ENCODE peak calls at places on chromosomes 3 and 15, in ten cellular contexts. X is progenitor cell of endocrine pancreas, D is A549, B is WTC11, S is cardiac fibroblast, H is neural crest cell, Z is nephron progenitor cell, M is pancreas, G is adrenal gland, U is GM10248. N is an unnamed sample.

GRCh38 chr3:17431004-17431403 is 311.4 kb downstream of the TBC1D5 start:
- DNase-seq in X (no peak), D (peak; percentile 20), B (no peak), S (peak; percentile 62), H (no peak), Z (no peak), M (no peak), G (no peak), U (peak; percentile 28), N (no peak)

GRCh38 chr3:22117751-22118346 is 366.8 kb upstream of the ZNF385D start:
- DNase-seq in X (no peak), D (no peak), B (no peak), S (peak; percentile 67), H (no peak), Z (no peak), M (no peak), G (no peak), U (no peak), N (no peak)

GRCh38 chr15:98154863-98155262 is 194.4 kb downstream of the ARRDC4 start:
- DNase-seq in X (no peak), D (no peak), B (no peak), S (no peak), H (no peak), Z (no peak), M (no peak), G (no peak), U (no peak), N (no peak)

GRCh38 chr3:116453676-116454346 is 8.5 kb upstream of the LSAMP start:
- DNase-seq in X (no peak), D (no peak), B (no peak), S (peak; percentile 41), H (no peak), Z (no peak), M (no peak), G (no peak), U (no peak), N (no peak)

GRCh38 chr3:30333903-30334302 is 272.5 kb upstream of the TGFBR2 start:
- DNase-seq in X (no peak), D (no peak), B (no peak), S (no peak), H (no peak), Z (no peak), M (no peak), G (no peak), U (no peak), N (no peak)

GRCh38 chr15:78082106-78082742 is 4.7 kb upstream of the TBC1D2B start:
- DNase-seq in X (no peak), D (no peak), B (no peak), S (no peak), H (no peak), Z (no peak), M (no peak), G (no peak), U (no peak), N (no peak)

GRCh38 chr3:37971467-37971866 is 19.1 kb upstream of the VILL start:
- DNase-seq in X (no peak), D (no peak), B (no peak), S (no peak), H (no peak), Z (no peak), M (no peak), G (no peak), U (no peak), N (no peak)

GRCh38 chr15:22960587-22960986 is 19.6 kb downstream of the CYFIP1 start:
- DNase-seq in X (no peak), D (no peak), B (no peak), S (no peak), H (no peak), Z (no peak), M (peak; percentile 14), G (no peak), U (no peak), N (no peak)

GRCh38 chr3:57446318-57446841 is 97.8 kb downstream of the DNAH12 start:
- DNase-seq in X (no peak), D (no peak), B (no peak), S (peak; percentile 56), H (no peak), Z (no peak), M (no peak), G (no peak), U (no peak), N (no peak)

GRCh38 chr15:101237161-101237775 is 14.6 kb downstream of the CHSY1 start:
- DNase-seq in X (no peak), D (no peak), B (no peak), S (peak; percentile 44), H (no peak), Z (no peak), M (no peak), G (no peak), U (no peak), N (no peak)

GRCh38 chr3:99586680-99587079 is 51.7 kb upstream of the COL8A1 start:
- DNase-seq in X (no peak), D (no peak), B (no peak), S (no peak), H (no peak), Z (no peak), M (no peak), G (no peak), U (no peak), N (no peak)

GRCh38 chr15:84947947-84948830 is 33.5 kb upstream of the PDE8A start:
- DNase-seq in X (no peak), D (no peak), B (no peak), S (peak; percentile 83), H (no peak), Z (no peak), M (no peak), G (peak; percentile 88), U (no peak), N (peak; percentile 77)

GRCh38 chr3:40043444-40043755 is 234.0 kb downstream of the MYRIP start:
- DNase-seq in X (no peak), D (no peak), B (no peak), S (peak; percentile 76), H (no peak), Z (no peak), M (peak; percentile 18), G (no peak), U (no peak), N (no peak)

GRCh38 chr3:15081960-15082664 is 16.8 kb downstream of the RBSN start:
- DNase-seq in X (no peak), D (no peak), B (no peak), S (no peak), H (no peak), Z (no peak), M (no peak), G (peak; percentile 77), U (no peak), N (no peak)

GRCh38 chr3:151107701-151108100 is 22.2 kb downstream of the MED12L start:
- DNase-seq in X (no peak), D (no peak), B (no peak), S (no peak), H (no peak), Z (no peak), M (no peak), G (no peak), U (no peak), N (no peak)

GRCh38 chr3:13287833-13288232 is 132.3 kb downstream of the NUP210 start:
- DNase-seq in X (no peak), D (no peak), B (no peak), S (no peak), H (no peak), Z (no peak), M (no peak), G (no peak), U (no peak), N (no peak)

GRCh38 chr3:13288732-13289718 is 131.1 kb downstream of the NUP210 start:
- DNase-seq in X (no peak), D (no peak), B (no peak), S (no peak), H (no peak), Z (no peak), M (no peak), G (no peak), U (no peak), N (no peak)

GRCh38 chr3:13289771-13290285 is 130.3 kb downstream of the NUP210 start:
- DNase-seq in X (no peak), D (no peak), B (no peak), S (no peak), H (no peak), Z (no peak), M (no peak), G (no peak), U (no peak), N (no peak)

GRCh38 chr3:13285007-13285567 is 135.0 kb downstream of the NUP210 start:
- DNase-seq in X (no peak), D (no peak), B (no peak), S (no peak), H (no peak), Z (no peak), M (no peak), G (no peak), U (no peak), N (no peak)

GRCh38 chr3:13286873-13287272 is 133.2 kb downstream of the NUP210 start:
- DNase-seq in X (no peak), D (no peak), B (no peak), S (no peak), H (no peak), Z (no peak), M (no peak), G (no peak), U (no peak), N (no peak)
- TF ChIP-seq CTCF in X (no peak), D (no peak), B (no peak), S (no peak), H (no peak), Z (no peak), M (no peak), G (no peak), U (no peak), N (no peak)

GRCh38 chr3:167991213-167991612 is 104.5 kb downstream of the GOLIM4 start:
- DNase-seq in X (no peak), D (no peak), B (no peak), S (no peak), H (no peak), Z (no peak), M (no peak), G (no peak), U (no peak), N (no peak)
- TF ChIP-seq CTCF in X (no peak), D (no peak), B (no peak), S (no peak), H (no peak), Z (no peak), M (no peak), G (no peak), U (no peak), N (no peak)

DNA sequence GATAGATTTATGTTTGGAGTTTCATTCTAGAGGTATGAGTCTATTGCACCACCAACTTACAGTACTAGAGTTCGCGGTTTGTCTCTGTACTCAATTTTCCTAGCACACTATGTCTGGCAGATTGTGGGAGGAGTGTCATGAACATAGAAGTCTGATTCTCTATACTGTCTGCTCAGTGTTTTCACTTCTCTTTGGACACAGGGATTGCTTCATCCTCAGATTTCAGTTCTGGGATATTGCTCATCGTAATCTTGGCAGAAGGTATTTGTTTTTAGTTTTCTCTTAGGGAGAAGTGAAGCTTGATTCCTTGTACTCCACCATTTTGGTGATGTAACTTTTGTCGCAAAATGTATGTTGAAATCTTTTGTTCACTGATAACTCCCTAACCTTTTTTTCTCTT is 27.8 kb upstream of the AZI2 start:
- DNase-seq in X (no peak), D (no peak), B (no peak), S (peak; percentile 94), H (no peak), Z (no peak), M (no peak), G (no peak), U (no peak), N (no peak)
- TF ChIP-seq CTCF in X (no peak), D (no peak), B (no peak), S (no peak), H (no peak), Z (no peak), M (no peak), G (no peak), U (no peak), N (no peak)

GRCh38 chr15:83209333-83209732 is 1.7 kb upstream of the HDGFL3 start:
- DNase-seq in X (no peak), D (no peak), B (peak; percentile 16), S (no peak), H (no peak), Z (no peak), M (no peak), G (no peak), U (no peak), N (no peak)
- TF ChIP-seq CTCF in X (no peak), D (no peak), B (no peak), S (no peak), H (no peak), Z (no peak), M (no peak), G (no peak), U (no peak), N (no peak)

N was measured in right atrium auricular region.